ENCODE peak calls at places on chromosomes 3 and 15, in five cellular contexts. One of them, this sample, is unnamed.
A peak's percentile ranks its signal among the peaks of the same experiment; 100 is the strongest.

GRCh38 chr15:62545392-62546227 is 380.5 kb upstream of the C2CD4B start:
- DNase-seq in K562: no peak
- DNase-seq in IMR-90: peak; percentile 42
- DNase-seq in HepG2: no peak
- DNase-seq in GM12878: no peak
- DNase-seq in this sample: no peak

GRCh38 chr3:118782755-118783202 is 251.9 kb downstream of the IGSF11 start:
- DNase-seq in K562: no peak
- DNase-seq in IMR-90: no peak
- DNase-seq in HepG2: no peak
- DNase-seq in GM12878: peak; percentile 90
- DNase-seq in this sample: no peak

GRCh38 chr15:48617619-48618018 is 27.9 kb downstream of the FBN1 start:
- DNase-seq in K562: no peak
- DNase-seq in IMR-90: peak; percentile 93
- DNase-seq in HepG2: no peak
- DNase-seq in GM12878: no peak
- DNase-seq in this sample: no peak

GRCh38 chr15:31510003-31510402 is 183.4 kb downstream of the KLF13 start:
- DNase-seq in K562: no peak
- DNase-seq in IMR-90: no peak
- DNase-seq in HepG2: no peak
- DNase-seq in GM12878: no peak
- DNase-seq in this sample: no peak

GRCh38 chr3:123758081-123758564 is 126.0 kb downstream of the MYLK start:
- DNase-seq in K562: no peak
- DNase-seq in IMR-90: peak; percentile 65
- DNase-seq in HepG2: peak; percentile 89
- DNase-seq in GM12878: no peak
- DNase-seq in this sample: no peak

GRCh38 chr3:42037318-42037945 is 53.7 kb upstream of the TRAK1 start:
- DNase-seq in K562: no peak
- DNase-seq in IMR-90: no peak
- DNase-seq in HepG2: no peak
- DNase-seq in GM12878: no peak
- DNase-seq in this sample: no peak

GRCh38 chr3:184666422-184666821 is 45.4 kb downstream of the MAGEF1 start:
- DNase-seq in K562: no peak
- DNase-seq in IMR-90: no peak
- DNase-seq in HepG2: no peak
- DNase-seq in GM12878: no peak
- DNase-seq in this sample: no peak

GRCh38 chr3:105260385-105260784 is 106.3 kb upstream of the ALCAM start:
- DNase-seq in K562: no peak
- DNase-seq in IMR-90: no peak
- DNase-seq in HepG2: no peak
- DNase-seq in GM12878: no peak
- DNase-seq in this sample: no peak

GRCh38 chr15:23570466-23570865 is 5.0 kb downstream of the MKRN3 start:
- DNase-seq in K562: no peak
- DNase-seq in IMR-90: no peak
- DNase-seq in HepG2: peak; percentile 68
- DNase-seq in GM12878: no peak
- DNase-seq in this sample: no peak

GRCh38 chr3:156728267-156728985 is 54.0 kb downstream of the TIPARP start:
- DNase-seq in K562: no peak
- DNase-seq in IMR-90: peak; percentile 71
- DNase-seq in HepG2: peak; percentile 81
- DNase-seq in GM12878: no peak
- DNase-seq in this sample: no peak

GRCh38 chr3:144687862-144688261 is 716.2 kb downstream of the DIPK2A start:
- DNase-seq in K562: no peak
- DNase-seq in IMR-90: no peak
- DNase-seq in HepG2: peak; percentile 46
- DNase-seq in GM12878: no peak
- DNase-seq in this sample: peak; percentile 0

GRCh38 chr3:65262554-65262953 is 574.8 kb upstream of the ADAMTS9 start:
- DNase-seq in K562: no peak
- DNase-seq in IMR-90: no peak
- DNase-seq in HepG2: no peak
- DNase-seq in GM12878: no peak
- DNase-seq in this sample: no peak

DNA sequence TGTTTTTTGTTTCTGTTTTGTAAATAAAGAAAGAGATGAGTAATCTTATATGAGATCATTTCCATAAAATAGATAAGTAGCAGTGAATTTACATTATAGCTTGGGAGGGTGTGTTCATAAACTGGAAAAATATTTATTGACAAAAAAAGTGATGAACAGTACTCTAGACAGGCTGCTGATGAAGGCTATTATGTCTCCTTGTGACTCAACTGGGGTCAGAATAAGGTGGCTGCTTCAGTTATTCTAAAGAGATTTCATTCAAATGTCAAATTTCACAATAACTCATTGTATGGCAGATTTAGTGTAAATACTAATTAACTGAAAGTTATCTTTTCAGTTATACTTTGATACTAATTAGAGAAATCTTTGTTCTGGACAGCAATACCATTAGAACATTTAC is 251.1 kb upstream of the CMC1 start:
- DNase-seq in K562: no peak
- DNase-seq in IMR-90: no peak
- DNase-seq in HepG2: no peak
- DNase-seq in GM12878: no peak
- DNase-seq in this sample: no peak
- TF ChIP-seq MXI1 in K562: no peak
- TF ChIP-seq MXI1 in IMR-90: no peak
- TF ChIP-seq MXI1 in HepG2: no peak
- TF ChIP-seq MXI1 in GM12878: no peak
- TF ChIP-seq MXI1 in this sample: no peak

GRCh38 chr3:111605493-111605892 is 10.3 kb upstream of the ZBED2 start:
- DNase-seq in K562: no peak
- DNase-seq in IMR-90: no peak
- DNase-seq in HepG2: no peak
- DNase-seq in GM12878: no peak
- DNase-seq in this sample: no peak

GRCh38 chr3:111603679-111604643 is 8.8 kb upstream of the ZBED2 start:
- DNase-seq in K562: no peak
- DNase-seq in IMR-90: no peak
- DNase-seq in HepG2: no peak
- DNase-seq in GM12878: no peak
- DNase-seq in this sample: no peak

GRCh38 chr3:111601810-111602209 is 6.7 kb upstream of the ZBED2 start:
- DNase-seq in K562: no peak
- DNase-seq in IMR-90: peak; percentile 38
- DNase-seq in HepG2: no peak
- DNase-seq in GM12878: no peak
- DNase-seq in this sample: no peak

GRCh38 chr3:111607242-111607641 is 12.1 kb upstream of the ZBED2 start:
- DNase-seq in K562: no peak
- DNase-seq in IMR-90: no peak
- DNase-seq in HepG2: no peak
- DNase-seq in GM12878: no peak
- DNase-seq in this sample: no peak

GRCh38 chr3:111605016-111605415 is 9.9 kb upstream of the ZBED2 start:
- DNase-seq in K562: no peak
- DNase-seq in IMR-90: peak; percentile 83
- DNase-seq in HepG2: no peak
- DNase-seq in GM12878: no peak
- DNase-seq in this sample: no peak
- TF ChIP-seq MXI1 in K562: no peak
- TF ChIP-seq MXI1 in IMR-90: no peak
- TF ChIP-seq MXI1 in HepG2: no peak
- TF ChIP-seq MXI1 in GM12878: no peak
- TF ChIP-seq MXI1 in this sample: no peak

GRCh38 chr15:68991723-68992122 is 22.8 kb upstream of the NOX5 start:
- DNase-seq in K562: peak; percentile 55
- DNase-seq in IMR-90: peak; percentile 9
- DNase-seq in HepG2: no peak
- DNase-seq in GM12878: no peak
- DNase-seq in this sample: peak; percentile 55
- TF ChIP-seq MXI1 in K562: peak; percentile 81
- TF ChIP-seq MXI1 in IMR-90: no peak
- TF ChIP-seq MXI1 in HepG2: no peak
- TF ChIP-seq MXI1 in GM12878: no peak
- TF ChIP-seq MXI1 in this sample: peak; percentile 53

DNA sequence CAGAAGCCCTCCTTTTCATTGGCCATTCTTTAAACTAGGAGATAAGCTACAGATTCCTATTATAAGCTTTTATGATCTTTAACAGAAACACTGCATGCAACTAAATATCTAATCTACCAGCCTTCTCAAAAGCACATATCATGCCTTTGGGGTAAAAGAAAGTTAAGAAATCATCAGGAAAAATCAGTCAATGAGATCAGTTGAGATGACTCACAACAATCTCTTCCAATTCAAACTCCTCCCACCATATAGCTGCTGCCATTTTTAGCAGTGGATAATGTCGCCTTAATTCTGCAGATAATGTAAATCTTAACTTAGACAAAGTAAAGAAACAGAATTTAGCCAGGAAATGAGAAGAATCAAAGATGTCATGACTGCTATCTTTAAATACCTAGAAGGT is 135.2 kb upstream of the BCL6 start:
- DNase-seq in K562: no peak
- DNase-seq in IMR-90: peak; percentile 30
- DNase-seq in HepG2: no peak
- DNase-seq in GM12878: no peak
- DNase-seq in this sample: no peak
- TF ChIP-seq MXI1 in K562: no peak
- TF ChIP-seq MXI1 in IMR-90: no peak
- TF ChIP-seq MXI1 in HepG2: no peak
- TF ChIP-seq MXI1 in GM12878: no peak
- TF ChIP-seq MXI1 in this sample: no peak

DNA sequence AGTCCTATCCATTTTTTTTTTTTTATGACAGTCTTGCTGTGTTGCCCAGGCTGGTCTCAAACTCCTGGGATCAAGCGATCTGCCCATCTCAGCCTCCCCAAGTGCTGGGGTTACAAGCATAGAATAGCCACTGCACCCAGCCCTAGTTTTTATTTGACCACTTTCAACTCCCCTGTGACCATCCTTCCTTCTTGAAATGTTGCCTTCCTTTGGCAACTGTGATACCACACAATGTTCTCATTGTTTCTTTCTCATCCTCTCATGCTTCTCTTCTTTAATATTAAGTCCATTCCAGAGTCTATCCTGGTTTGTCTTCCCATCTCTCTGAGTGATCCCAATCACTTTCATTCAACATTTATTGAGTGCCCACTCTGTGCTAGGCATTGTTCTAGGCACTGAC is 7.9 kb upstream of the GPD1L start:
- DNase-seq in K562: no peak
- DNase-seq in IMR-90: no peak
- DNase-seq in HepG2: no peak
- DNase-seq in GM12878: no peak
- DNase-seq in this sample: no peak
- TF ChIP-seq MXI1 in K562: no peak
- TF ChIP-seq MXI1 in IMR-90: no peak
- TF ChIP-seq MXI1 in HepG2: no peak
- TF ChIP-seq MXI1 in GM12878: no peak
- TF ChIP-seq MXI1 in this sample: no peak

GRCh38 chr3:149316427-149316826 is 17.0 kb downstream of the TM4SF18 start:
- DNase-seq in K562: no peak
- DNase-seq in IMR-90: peak; percentile 22
- DNase-seq in HepG2: no peak
- DNase-seq in GM12878: no peak
- DNase-seq in this sample: no peak
- TF ChIP-seq MXI1 in K562: no peak
- TF ChIP-seq MXI1 in IMR-90: no peak
- TF ChIP-seq MXI1 in HepG2: no peak
- TF ChIP-seq MXI1 in GM12878: no peak
- TF ChIP-seq MXI1 in this sample: no peak

GRCh38 chr15:68730491-68731317 is 90.0 kb downstream of the ANP32A start:
- DNase-seq in K562: peak; percentile 23
- DNase-seq in IMR-90: peak; percentile 51
- DNase-seq in HepG2: peak; percentile 21
- DNase-seq in GM12878: no peak
- DNase-seq in this sample: peak; percentile 53

GRCh38 chr15:68726246-68726645 is 94.4 kb downstream of the ANP32A start:
- DNase-seq in K562: no peak
- DNase-seq in IMR-90: no peak
- DNase-seq in HepG2: no peak
- DNase-seq in GM12878: no peak
- DNase-seq in this sample: no peak

GRCh38 chr15:68732451-68732850 is 88.2 kb downstream of the ANP32A start:
- DNase-seq in K562: no peak
- DNase-seq in IMR-90: no peak
- DNase-seq in HepG2: no peak
- DNase-seq in GM12878: no peak
- DNase-seq in this sample: no peak

GRCh38 chr15:68731318-68731897 is 89.3 kb downstream of the ANP32A start:
- DNase-seq in K562: peak; percentile 18
- DNase-seq in IMR-90: no peak
- DNase-seq in HepG2: no peak
- DNase-seq in GM12878: no peak
- DNase-seq in this sample: no peak

GRCh38 chr15:68729789-68730201 is 90.9 kb downstream of the ANP32A start:
- DNase-seq in K562: no peak
- DNase-seq in IMR-90: peak; percentile 33
- DNase-seq in HepG2: no peak
- DNase-seq in GM12878: no peak
- DNase-seq in this sample: no peak
- TF ChIP-seq MXI1 in K562: no peak
- TF ChIP-seq MXI1 in IMR-90: no peak
- TF ChIP-seq MXI1 in HepG2: no peak
- TF ChIP-seq MXI1 in GM12878: no peak
- TF ChIP-seq MXI1 in this sample: no peak

This sample was measured in SK-N-SH.